ENCODE peak calls at places on chromosome 17, in six cellular contexts. B is tibial artery, D is esophagus squamous epithelium, T is WERI-Rb-1, C is activated T-cell treated with anti-CD3 and anti-CD28 coated beads for 1 hour, M is NCI-H1048. R is an unnamed sample.

GRCh38 chr17:57622886-57623433 is 122.1 kb downstream of the CCDC182 start:
- DNase-seq in B (peak), D (no peak), T (no peak), C (no peak), M (peak), R (no peak)

GRCh38 chr17:13557077-13557476 is 44.7 kb downstream of the HS3ST3A1 start:
- DNase-seq in B (no peak), D (no peak), T (no peak), C (no peak), M (no peak), R (no peak)

GRCh38 chr17:28481081-28481571 is 7.7 kb downstream of the SLC13A2 start:
- DNase-seq in B (no peak), D (no peak), T (no peak), C (no peak), M (no peak), R (no peak)

GRCh38 chr17:14768923-14769322 is 468.0 kb downstream of the HS3ST3B1 start:
- DNase-seq in B (no peak), D (no peak), T (no peak), C (no peak), M (no peak), R (no peak)

GRCh38 chr17:74757931-74758845 is 9.8 kb downstream of the NHERF1 start:
- DNase-seq in B (no peak), D (no peak), T (no peak), C (no peak), M (no peak), R (peak)

GRCh38 chr17:63433746-63434591 is 12.1 kb downstream of the CYB561 start:
- DNase-seq in B (peak), D (no peak), T (no peak), C (no peak), M (no peak), R (no peak)

GRCh38 chr17:44084131-44084538 is 13.6 kb downstream of the G6PC3 start:
- DNase-seq in B (no peak), D (no peak), T (peak), C (no peak), M (no peak), R (no peak)

GRCh38 chr17:80104321-80104955 is 3.1 kb downstream of the GAA start:
- DNase-seq in B (no peak), D (no peak), T (peak), C (no peak), M (no peak), R (peak)

GRCh38 chr17:57669671-57670529 is 75.2 kb downstream of the CCDC182 start:
- DNase-seq in B (peak), D (no peak), T (peak), C (no peak), M (no peak), R (no peak)

GRCh38 chr17:72187544-72187943 is 66.7 kb downstream of the SOX9 start:
- DNase-seq in B (peak), D (no peak), T (no peak), C (no peak), M (no peak), R (no peak)

GRCh38 chr17:40118093-40118492 is 3.7 kb upstream of the MSL1 start:
- DNase-seq in B (no peak), D (no peak), T (no peak), C (no peak), M (no peak), R (no peak)

GRCh38 chr17:35889818-35890773 is 9.9 kb upstream of the CCL5 start:
- DNase-seq in B (no peak), D (no peak), T (no peak), C (no peak), M (no peak), R (peak)

GRCh38 chr17:79864147-79864546 is 24.9 kb upstream of the CBX4 start:
- DNase-seq in B (no peak), D (no peak), T (no peak), C (no peak), M (no peak), R (no peak)

GRCh38 chr17:81254955-81255717 is 16.0 kb downstream of the NDUFAF8 start:
- DNase-seq in B (peak), D (no peak), T (peak), C (no peak), M (no peak), R (peak)

GRCh38 chr17:64278614-64279013 is 15.6 kb upstream of the TEX2 start:
- DNase-seq in B (no peak), D (no peak), T (no peak), C (no peak), M (no peak), R (no peak)

GRCh38 chr17:18025596-18026407 is 13.2 kb downstream of the ATPAF2 start:
- DNase-seq in B (peak), D (no peak), T (no peak), C (no peak), M (no peak), R (no peak)

GRCh38 chr17:46841561-46842379 is 9.6 kb upstream of the WNT9B start:
- DNase-seq in B (no peak), D (no peak), T (peak), C (no peak), M (no peak), R (peak)

GRCh38 chr17:80191192-80191591 is 21.4 kb downstream of the CARD14 start:
- DNase-seq in B (no peak), D (no peak), T (peak), C (no peak), M (no peak), R (no peak)

GRCh38 chr17:4005296-4006164 is 41.3 kb upstream of the ATP2A3 start:
- DNase-seq in B (no peak), D (no peak), T (no peak), C (no peak), M (no peak), R (no peak)

GRCh38 chr17:74282587-74283370 is 8.7 kb downstream of the DNAI2 start:
- DNase-seq in B (no peak), D (no peak), T (no peak), C (no peak), M (no peak), R (no peak)

GRCh38 chr17:52170963-52171572 is 12.6 kb upstream of the CA10 start:
- DNase-seq in B (no peak), D (no peak), T (peak), C (no peak), M (no peak), R (peak)

GRCh38 chr17:16652847-16653366 is 743 bp downstream of the ZNF624 start:
- DNase-seq in B (no peak), D (no peak), T (no peak), C (no peak), M (no peak), R (no peak)

GRCh38 chr17:12107905-12108304 is 87.2 kb downstream of the MAP2K4 start:
- DNase-seq in B (no peak), D (no peak), T (no peak), C (no peak), M (no peak), R (no peak)

GRCh38 chr17:28526381-28526780 is 20.2 kb downstream of the FOXN1 start:
- DNase-seq in B (no peak), D (no peak), T (peak), C (no peak), M (no peak), R (peak)

GRCh38 chr17:233473-233941 is 52.1 kb upstream of the DOC2B start:
- DNase-seq in B (peak), D (no peak), T (peak), C (no peak), M (no peak), R (no peak)

GRCh38 chr17:48211787-48212186 is 104.2 kb downstream of the SNX11 start:
- DNase-seq in B (no peak), D (no peak), T (no peak), C (no peak), M (no peak), R (no peak)

GRCh38 chr17:1956134-1956533 is 69.0 kb downstream of the RTN4RL1 start:
- DNase-seq in B (no peak), D (no peak), T (no peak), C (no peak), M (no peak), R (no peak)

GRCh38 chr17:50523208-50523607 is 9.3 kb upstream of the EPN3 start:
- DNase-seq in B (no peak), D (no peak), T (no peak), C (no peak), M (no peak), R (no peak)

GRCh38 chr17:32852811-32853210 is 24.1 kb downstream of the MYO1D start:
- DNase-seq in B (no peak), D (no peak), T (no peak), C (no peak), M (no peak), R (no peak)

GRCh38 chr17:9860851-9861250 is 35.1 kb downstream of the GLP2R start:
- DNase-seq in B (no peak), D (no peak), T (no peak), C (no peak), M (no peak), R (no peak)

GRCh38 chr17:81036128-81036891 is 1.4 kb downstream of the BAIAP2 start:
- DNase-seq in B (no peak), D (no peak), T (peak), C (no peak), M (no peak), R (peak)

GRCh38 chr17:2736956-2737355 is 12.5 kb downstream of the CCDC92B start:
- DNase-seq in B (no peak), D (no peak), T (peak), C (no peak), M (no peak), R (no peak)

GRCh38 chr17:27256225-27257030 is 37.5 kb upstream of the WSB1 start:
- DNase-seq in B (no peak), D (no peak), T (no peak), C (no peak), M (no peak), R (no peak)

GRCh38 chr17:73172252-73172651 is 7.4 kb downstream of the SSTR2 start:
- DNase-seq in B (no peak), D (no peak), T (no peak), C (no peak), M (no peak), R (peak)

GRCh38 chr17:58300336-58300735 is 19.6 kb upstream of the MPO start:
- DNase-seq in B (no peak), D (no peak), T (no peak), C (no peak), M (no peak), R (no peak)

GRCh38 chr17:17350491-17351355 is 47.5 kb downstream of the NT5M start:
- DNase-seq in B (peak), D (no peak), T (peak), C (no peak), M (no peak), R (no peak)

GRCh38 chr17:80449930-80450576 is 26.4 kb downstream of the NPTX1 start:
- DNase-seq in B (no peak), D (no peak), T (no peak), C (no peak), M (no peak), R (no peak)

GRCh38 chr17:80029235-80029974 is 6.3 kb downstream of the TBC1D16 start:
- DNase-seq in B (peak), D (no peak), T (no peak), C (no peak), M (no peak), R (peak)